ENCODE peak calls at places on chromosomes 5 and 9, in ten cellular contexts. F is fibroblast of lung, K is neural progenitor cell, B is neuronal stem cell, G is hepatocyte, W is HL-60, R is ovary, J is fibroblast of mammary gland, Q is stomach, I is adrenal gland. Z is an unnamed sample.

GRCh38 chr9:88658311-88658822 is 123.4 kb downstream of the NXNL2 start:
- DNase-seq in F (peak), K (no peak), B (no peak), G (peak), W (no peak), R (no peak), J (peak), Q (no peak), I (peak), Z (no peak)

GRCh38 chr9:34387239-34387638 is 10.5 kb upstream of the MYORG start:
- DNase-seq in F (no peak), K (no peak), B (no peak), G (no peak), W (no peak), R (no peak), J (no peak), Q (no peak), I (no peak), Z (no peak)

GRCh38 chr9:94002316-94003140 is 47.4 kb upstream of the BARX1 start:
- DNase-seq in F (peak), K (peak), B (peak), G (peak), W (peak), R (no peak), J (peak), Q (peak), I (peak), Z (no peak)

GRCh38 chr5:80960531-80961375 is 590 bp downstream of the RASGRF2 start:
- DNase-seq in F (peak), K (peak), B (peak), G (peak), W (no peak), R (peak), J (no peak), Q (no peak), I (peak), Z (peak)

GRCh38 chr5:141761-142160 is 49.5 kb upstream of the LRRC14B start:
- DNase-seq in F (no peak), K (no peak), B (no peak), G (no peak), W (no peak), R (no peak), J (no peak), Q (no peak), I (no peak), Z (no peak)

GRCh38 chr5:154284433-154284832 is 93.9 kb downstream of the GALNT10 start:
- DNase-seq in F (no peak), K (no peak), B (no peak), G (no peak), W (no peak), R (no peak), J (no peak), Q (no peak), I (no peak), Z (no peak)

GRCh38 chr5:123454236-123454911 is 31.2 kb upstream of the CEP120 start:
- DNase-seq in F (peak), K (no peak), B (no peak), G (no peak), W (no peak), R (no peak), J (no peak), Q (no peak), I (no peak), Z (no peak)

GRCh38 chr5:172902497-172903472 is 56.4 kb upstream of the RPL26L1 start:
- DNase-seq in F (peak), K (peak), B (peak), G (peak), W (no peak), R (peak), J (peak), Q (peak), I (peak), Z (peak)

GRCh38 chr9:109771084-109771483 is 8.9 kb upstream of the PALM2AKAP2 start:
- DNase-seq in F (peak), K (peak), B (peak), G (no peak), W (no peak), R (no peak), J (peak), Q (no peak), I (no peak), Z (no peak)

GRCh38 chr9:37421914-37422288 is 595 bp upstream of the GRHPR start:
- DNase-seq in F (no peak), K (no peak), B (no peak), G (no peak), W (no peak), R (peak), J (no peak), Q (peak), I (no peak), Z (no peak)

GRCh38 chr5:72938206-72938605 is 17.6 kb upstream of the FCHO2 start:
- DNase-seq in F (no peak), K (no peak), B (no peak), G (peak), W (no peak), R (no peak), J (no peak), Q (no peak), I (no peak), Z (no peak)

GRCh38 chr9:93968451-93969327 is 13.5 kb upstream of the BARX1 start:
- DNase-seq in F (peak), K (no peak), B (no peak), G (peak), W (no peak), R (no peak), J (no peak), Q (no peak), I (no peak), Z (no peak)

GRCh38 chr9:95477885-95478790 is 38.6 kb downstream of the PTCH1 start:
- DNase-seq in F (no peak), K (peak), B (peak), G (no peak), W (no peak), R (no peak), J (no peak), Q (no peak), I (no peak), Z (no peak)

GRCh38 chr9:113650207-113651131 is 186.9 kb downstream of the RGS3 start:
- DNase-seq in F (peak), K (no peak), B (no peak), G (no peak), W (no peak), R (no peak), J (peak), Q (no peak), I (no peak), Z (no peak)

GRCh38 chr5:149113669-149114068 is 27.6 kb upstream of the ABLIM3 start:
- DNase-seq in F (peak), K (no peak), B (no peak), G (peak), W (no peak), R (no peak), J (peak), Q (no peak), I (no peak), Z (no peak)

GRCh38 chr9:138083873-138084272 is 206.3 kb downstream of the CACNA1B start:
- DNase-seq in F (no peak), K (no peak), B (no peak), G (no peak), W (no peak), R (no peak), J (no peak), Q (peak), I (no peak), Z (no peak)

GRCh38 chr9:100714372-100715099 is 136.7 kb downstream of the CAVIN4 start:
- DNase-seq in F (peak), K (peak), B (peak), G (peak), W (peak), R (no peak), J (peak), Q (peak), I (peak), Z (no peak)

GRCh38 chr5:138533973-138534941 is 8.8 kb downstream of the ETF1 start:
- DNase-seq in F (no peak), K (no peak), B (no peak), G (no peak), W (no peak), R (no peak), J (no peak), Q (no peak), I (no peak), Z (no peak)

GRCh38 chr5:115549154-115549553 is 4.6 kb upstream of the FEM1C start:
- DNase-seq in F (peak), K (peak), B (no peak), G (peak), W (no peak), R (no peak), J (peak), Q (no peak), I (no peak), Z (no peak)

GRCh38 chr5:153445875-153446567 is 44.4 kb upstream of the GRIA1 start:
- DNase-seq in F (peak), K (no peak), B (no peak), G (peak), W (no peak), R (peak), J (peak), Q (peak), I (peak), Z (peak)

GRCh38 chr9:129163753-129164152 is 14.3 kb downstream of the IER5L start:
- DNase-seq in F (no peak), K (no peak), B (no peak), G (no peak), W (no peak), R (no peak), J (no peak), Q (no peak), I (no peak), Z (no peak)

GRCh38 chr9:34929506-34930102 is 28.5 kb upstream of the PHF24 start:
- DNase-seq in F (peak), K (peak), B (peak), G (peak), W (no peak), R (no peak), J (peak), Q (peak), I (no peak), Z (no peak)

GRCh38 chr9:8437878-8438277 is 638.3 kb upstream of the DMAC1 start:
- DNase-seq in F (no peak), K (no peak), B (no peak), G (no peak), W (no peak), R (no peak), J (peak), Q (no peak), I (no peak), Z (no peak)

GRCh38 chr5:92050970-92051369 is 667.9 kb upstream of the ARRDC3 start:
- DNase-seq in F (no peak), K (no peak), B (no peak), G (no peak), W (no peak), R (no peak), J (no peak), Q (no peak), I (no peak), Z (no peak)

GRCh38 chr9:99130069-99130468 is 25.2 kb downstream of the TGFBR1 start:
- DNase-seq in F (no peak), K (no peak), B (no peak), G (no peak), W (peak), R (no peak), J (no peak), Q (no peak), I (no peak), Z (no peak)

GRCh38 chr5:116674881-116675627 is 100.4 kb upstream of the SEMA6A start:
- DNase-seq in F (no peak), K (no peak), B (no peak), G (no peak), W (no peak), R (no peak), J (no peak), Q (no peak), I (no peak), Z (no peak)

GRCh38 chr5:147805030-147805454 is 22.5 kb upstream of the JAKMIP2 start:
- DNase-seq in F (peak), K (no peak), B (no peak), G (no peak), W (peak), R (no peak), J (no peak), Q (no peak), I (no peak), Z (no peak)

GRCh38 chr9:127884427-127884911 is 7.0 kb upstream of the AK1 start:
- DNase-seq in F (no peak), K (no peak), B (no peak), G (no peak), W (no peak), R (peak), J (no peak), Q (peak), I (peak), Z (peak)

GRCh38 chr5:58937031-58937681 is 354.3 kb downstream of the RAB3C start:
- DNase-seq in F (no peak), K (no peak), B (no peak), G (no peak), W (no peak), R (no peak), J (no peak), Q (no peak), I (no peak), Z (no peak)
- H3K4me3 ChIP-seq in F (no peak), K (no peak), B (no peak), G (no peak), W (no peak), R (no peak), J (no peak), Q (no peak), I (no peak), Z (no peak)

GRCh38 chr5:124729687-124730359 is 16.6 kb downstream of the ZNF608 start:
- DNase-seq in F (no peak), K (no peak), B (no peak), G (no peak), W (no peak), R (no peak), J (no peak), Q (no peak), I (no peak), Z (no peak)

GRCh38 chr5:124734574-124735168 is 11.8 kb downstream of the ZNF608 start:
- DNase-seq in F (no peak), K (no peak), B (no peak), G (no peak), W (no peak), R (no peak), J (no peak), Q (no peak), I (no peak), Z (no peak)

GRCh38 chr5:124732891-124733670 is 13.4 kb downstream of the ZNF608 start:
- DNase-seq in F (no peak), K (peak), B (no peak), G (no peak), W (no peak), R (no peak), J (no peak), Q (no peak), I (no peak), Z (no peak)

GRCh38 chr5:124730381-124730780 is 16.1 kb downstream of the ZNF608 start:
- DNase-seq in F (no peak), K (no peak), B (no peak), G (no peak), W (no peak), R (no peak), J (no peak), Q (no peak), I (no peak), Z (no peak)

DNA sequence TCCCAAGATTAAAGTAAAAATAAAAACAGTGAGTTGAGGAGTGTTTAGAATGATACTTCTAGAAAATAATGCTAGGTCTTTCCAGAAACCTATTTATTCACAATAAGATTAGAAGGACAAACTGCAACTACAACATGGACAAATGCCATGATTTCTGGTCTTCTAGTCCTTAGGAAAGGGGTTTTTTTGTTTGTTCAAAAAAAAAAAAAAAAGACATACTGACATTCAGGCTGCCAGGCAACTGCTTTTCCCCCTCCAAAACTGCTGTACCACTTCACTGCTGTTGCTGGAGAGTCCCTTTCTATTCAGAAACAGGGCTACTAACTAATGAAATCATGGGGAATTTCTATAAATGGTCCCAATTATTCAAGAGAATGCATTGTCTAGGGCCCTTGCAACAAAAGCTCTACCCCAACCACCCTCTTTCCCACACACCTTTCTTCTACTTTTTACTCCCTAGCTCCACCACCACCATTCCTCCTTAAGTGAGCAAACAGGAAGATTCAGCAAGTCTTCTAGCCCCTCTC is 14.0 kb downstream of the ZNF608 start:
- DNase-seq in F (no peak), K (no peak), B (no peak), G (no peak), W (no peak), R (no peak), J (no peak), Q (no peak), I (no peak), Z (no peak)
- H3K4me3 ChIP-seq in F (no peak), K (peak), B (no peak), G (no peak), W (no peak), R (no peak), J (no peak), Q (no peak), I (no peak), Z (no peak)

DNA sequence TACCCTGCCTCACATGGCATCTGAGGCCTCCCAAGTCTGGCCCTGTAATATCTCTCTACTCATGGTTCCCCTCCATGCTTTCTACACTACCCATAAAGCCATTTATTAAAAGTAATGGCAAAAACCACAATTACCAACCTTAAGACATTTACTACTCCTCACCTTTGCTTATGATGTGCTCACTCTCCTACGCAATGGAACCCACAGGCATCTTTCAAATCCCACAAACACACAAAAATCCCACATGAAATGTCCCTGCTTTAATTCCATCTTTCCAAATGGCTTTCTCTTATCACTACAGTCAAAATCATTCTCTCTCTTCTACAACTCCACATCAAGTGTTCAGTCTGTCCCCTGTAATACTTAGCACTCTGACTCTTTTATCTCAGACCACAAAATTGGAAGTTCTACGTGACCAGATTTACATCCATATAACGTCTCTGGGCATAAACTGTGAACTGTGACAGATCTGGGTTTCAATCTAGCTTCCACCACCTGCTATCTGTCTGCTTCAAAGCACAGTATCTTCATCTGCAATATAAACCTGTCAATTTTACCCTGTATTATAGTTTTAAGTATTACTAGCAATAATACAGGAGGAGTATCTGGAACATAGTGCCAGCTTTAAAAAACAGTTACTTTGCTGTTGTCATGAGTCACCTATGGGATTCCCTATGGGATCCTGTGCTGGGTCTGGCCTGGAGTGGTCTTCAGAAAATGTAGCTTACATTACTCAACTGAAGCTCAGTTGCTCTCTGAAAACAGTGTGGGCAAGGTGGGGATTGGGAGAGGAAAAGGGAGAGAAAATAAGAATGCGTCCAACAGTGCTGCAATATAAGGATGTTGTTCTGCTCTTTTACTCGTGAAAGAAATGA is 137.1 kb upstream of the TRIM32 start:
- DNase-seq in F (no peak), K (no peak), B (no peak), G (no peak), W (no peak), R (no peak), J (peak), Q (no peak), I (no peak), Z (no peak)
- H3K4me3 ChIP-seq in F (no peak), K (no peak), B (no peak), G (no peak), W (no peak), R (no peak), J (no peak), Q (no peak), I (no peak), Z (no peak)

GRCh38 chr5:71454913-71455312 is 538 bp upstream of the BDP1 start:
- DNase-seq in F (no peak), K (no peak), B (no peak), G (no peak), W (no peak), R (no peak), J (no peak), Q (no peak), I (no peak), Z (no peak)

GRCh38 chr5:71456362-71456743 is 902 bp downstream of the BDP1 start:
- DNase-seq in F (no peak), K (no peak), B (no peak), G (no peak), W (no peak), R (no peak), J (peak), Q (no peak), I (no peak), Z (no peak)

GRCh38 chr5:71460693-71461092 is 5.2 kb downstream of the BDP1 start:
- DNase-seq in F (no peak), K (no peak), B (no peak), G (no peak), W (no peak), R (no peak), J (no peak), Q (no peak), I (no peak), Z (no peak)

GRCh38 chr5:71455427-71456361 is at the start of gene BDP1:
- DNase-seq in F (peak), K (peak), B (peak), G (peak), W (peak), R (peak), J (peak), Q (peak), I (peak), Z (peak)

GRCh38 chr5:71457106-71457505 is 1.7 kb downstream of the BDP1 start:
- DNase-seq in F (no peak), K (no peak), B (no peak), G (no peak), W (no peak), R (no peak), J (no peak), Q (no peak), I (no peak), Z (no peak)
- H3K4me3 ChIP-seq in F (peak), K (peak), B (peak), G (peak), W (peak), R (peak), J (peak), Q (peak), I (no peak), Z (no peak)

Z was measured in aorta.